ENCODE peak calls at places on chromosome 21, in six cellular contexts. V is IMR-90, G is heart right ventricle, H is spleen, B is right atrium auricular region, X is body of pancreas. J is an unnamed sample.

GRCh38 chr21:38948377-38948776 is 142.6 kb downstream of the ETS2 start:
- DNase-seq in V (peak), X (no peak), G (no peak), H (no peak), B (no peak), J (no peak)

GRCh38 chr21:42453301-42454220 is 42.5 kb downstream of the RSPH1 start:
- DNase-seq in G (no peak), B (no peak), H (peak), X (no peak), V (no peak), J (no peak)

GRCh38 chr21:39676054-39676771 is 63.5 kb downstream of the B3GALT5 start:
- DNase-seq in B (no peak), G (peak), X (no peak), V (no peak), H (no peak), J (no peak)

GRCh38 chr21:37341254-37341960 is 25.2 kb upstream of the DYRK1A start:
- DNase-seq in V (peak), G (no peak), X (no peak), H (no peak), B (no peak), J (peak)

GRCh38 chr21:25983745-25984144 is 186.8 kb downstream of the APP start:
- DNase-seq in V (no peak), G (peak), H (no peak), X (no peak), B (no peak), J (no peak)

GRCh38 chr21:39502631-39503030 is 50.9 kb downstream of the SH3BGR start:
- DNase-seq in G (no peak), V (no peak), X (no peak), H (no peak), B (no peak), J (no peak)

GRCh38 chr21:41597227-41597626 is 89.3 kb upstream of the TMPRSS2 start:
- DNase-seq in X (no peak), G (no peak), V (no peak), B (no peak), H (no peak), J (no peak)

GRCh38 chr21:27564684-27565280 is 597.9 kb upstream of the ADAMTS5 start:
- DNase-seq in X (peak), V (peak), B (no peak), H (no peak), G (peak), J (peak)

GRCh38 chr21:36076878-36077658 is 7.2 kb downstream of the CBR1 start:
- DNase-seq in H (no peak), G (no peak), B (no peak), X (no peak), V (no peak), J (no peak)

GRCh38 chr21:42248783-42249597 is 30.1 kb downstream of the ABCG1 start:
- DNase-seq in H (peak), G (no peak), X (no peak), V (no peak), B (no peak), J (no peak)

GRCh38 chr21:41993744-41994143 is 16.4 kb downstream of the ZBTB21 start:
- DNase-seq in B (no peak), H (no peak), V (peak), G (no peak), X (no peak), J (peak)

GRCh38 chr21:45412909-45413581 is 8.1 kb downstream of the COL18A1 start:
- DNase-seq in H (peak), V (no peak), G (no peak), X (no peak), B (no peak), J (no peak)

GRCh38 chr21:17697474-17697873 is 84.8 kb upstream of the BTG3 start:
- DNase-seq in V (no peak), H (no peak), X (no peak), G (no peak), B (no peak), J (no peak)

GRCh38 chr21:42061866-42062542 is 9.1 kb upstream of the UMODL1 start:
- DNase-seq in B (no peak), X (no peak), H (peak), G (no peak), V (no peak), J (no peak)

GRCh38 chr21:20943476-20944085 is 54.6 kb upstream of the NCAM2 start:
- DNase-seq in G (no peak), X (no peak), V (no peak), B (no peak), H (no peak), J (no peak)

GRCh38 chr21:23452384-23453083 is 2154.7 kb downstream of the MRPL39 start:
- DNase-seq in X (peak), B (no peak), G (no peak), V (no peak), H (no peak), J (no peak)
- TF ChIP-seq CTCF in X (peak), B (no peak), G (no peak), V (no peak), H (no peak), J (no peak)

GRCh38 chr21:33109574-33110339 is 39.8 kb downstream of the OLIG1 start:
- DNase-seq in G (no peak), B (no peak), V (no peak), H (peak), X (no peak), J (no peak)
- H3K4me3 ChIP-seq in G (no peak), B (no peak), V (no peak), H (no peak), X (no peak), J (no peak)

GRCh38 chr21:14901482-14901958 is 163.3 kb downstream of the NRIP1 start:
- DNase-seq in H (no peak), X (no peak), G (no peak), B (no peak), V (peak), J (no peak)
- TF ChIP-seq CTCF in H (no peak), X (no peak), G (no peak), B (no peak), V (no peak), J (no peak)

GRCh38 chr21:33360871-33361602 is 36.3 kb downstream of the IFNAR1 start:
- DNase-seq in B (peak), X (peak), H (peak), G (peak), V (peak), J (peak)
- H3K4me3 ChIP-seq in B (no peak), X (no peak), H (peak), G (peak), V (no peak), J (no peak)

GRCh38 chr21:31559368-31560119 is 99.9 kb upstream of the SOD1 start:
- DNase-seq in X (peak), B (peak), V (peak), G (peak), H (peak), J (peak)
- TF ChIP-seq CTCF in X (no peak), B (no peak), V (no peak), G (no peak), H (no peak), J (no peak)

DNA sequence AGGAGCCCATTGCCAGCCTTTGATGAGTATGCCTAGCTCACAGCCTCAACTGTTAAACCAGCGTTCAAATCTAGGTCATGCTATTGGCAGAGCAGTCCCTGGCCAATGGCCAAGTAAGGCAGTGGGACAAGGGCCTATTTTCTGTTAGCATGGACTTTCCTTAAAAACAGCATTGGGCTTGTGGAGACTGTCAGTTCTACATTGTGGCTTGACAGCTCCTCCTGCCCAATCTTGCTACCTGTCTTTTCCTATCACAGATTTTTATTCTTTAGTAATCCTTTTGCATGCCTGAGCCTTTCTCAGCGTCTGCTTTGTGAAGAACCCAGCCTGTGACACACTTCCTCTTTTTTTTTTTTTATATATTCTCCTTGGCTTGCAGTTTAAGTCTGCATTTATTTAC is 56.4 kb downstream of the DIP2A start:
- DNase-seq in V (peak), B (peak), G (peak), H (no peak), X (peak), J (no peak)
- H3K4me3 ChIP-seq in V (no peak), B (no peak), G (no peak), H (no peak), X (no peak), J (no peak)